ENCODE peak calls at places on chromosomes 13 and 19, in seven cellular contexts. Q is Peyer's patch; D is T-helper 17 cell; J is OCI-LY7; G is left ventricle myocardium inferior; S is CD8-positive, alpha-beta memory T cell; C is psoas muscle. T is an unnamed sample.

GRCh38 chr13:63124863-63125262 is 1709.2 kb upstream of the PCDH20 start:
- DNase-seq in Q (no peak), D (no peak), J (peak; percentile 14), G (no peak), S (no peak), C (no peak), T (no peak)

GRCh38 chr13:78326608-78327007 is 276.7 kb downstream of the POU4F1 start:
- DNase-seq in Q (no peak), D (no peak), J (no peak), G (no peak), S (no peak), C (no peak), T (no peak)

GRCh38 chr13:76619631-76620030 is 266.6 kb downstream of the KCTD12 start:
- DNase-seq in Q (no peak), D (no peak), J (no peak), G (no peak), S (no peak), C (no peak), T (no peak)

GRCh38 chr13:95605426-95606125 is 38.9 kb downstream of the DZIP1 start:
- DNase-seq in Q (no peak), D (no peak), J (no peak), G (no peak), S (no peak), C (no peak), T (no peak)

GRCh38 chr13:51502206-51502651 is 49.4 kb upstream of the INTS6 start:
- DNase-seq in Q (no peak), D (no peak), J (no peak), G (no peak), S (no peak), C (no peak), T (no peak)

GRCh38 chr13:77480071-77480470 is 55.4 kb upstream of the SCEL start:
- DNase-seq in Q (no peak), D (no peak), J (no peak), G (no peak), S (no peak), C (no peak), T (no peak)

GRCh38 chr19:16416574-16416973 is 55.2 kb downstream of the EPS15L1 start:
- DNase-seq in Q (no peak), D (no peak), J (no peak), G (no peak), S (no peak), C (no peak), T (no peak)

GRCh38 chr19:38786572-38787265 is 2.3 kb upstream of the LGALS7B start:
- DNase-seq in Q (no peak), D (no peak), J (no peak), G (no peak), S (no peak), C (peak; percentile 54), T (no peak)

GRCh38 chr13:29594310-29594709 is 1.2 kb downstream of the SLC7A1 start:
- DNase-seq in Q (peak; percentile 34), D (peak; percentile 15), J (peak; percentile 68), G (no peak), S (peak; percentile 18), C (no peak), T (peak; percentile 60)

GRCh38 chr13:93620366-93620765 is 393.8 kb downstream of the GPC6 start:
- DNase-seq in Q (no peak), D (no peak), J (no peak), G (no peak), S (no peak), C (no peak), T (no peak)

GRCh38 chr13:102825921-102826706 is 19.7 kb upstream of the ERCC5 start:
- DNase-seq in Q (no peak), D (no peak), J (no peak), G (no peak), S (no peak), C (no peak), T (no peak)

GRCh38 chr13:39311619-39312018 is 273.4 kb downstream of the NHLRC3 start:
- DNase-seq in Q (no peak), D (no peak), J (no peak), G (peak; percentile 25), S (no peak), C (no peak), T (no peak)

GRCh38 chr19:39362682-39363657 is 20.7 kb downstream of the SAMD4B start:
- DNase-seq in Q (no peak), D (no peak), J (no peak), G (no peak), S (no peak), C (no peak), T (no peak)

GRCh38 chr19:19570561-19570960 is 32.5 kb downstream of the CILP2 start:
- DNase-seq in Q (no peak), D (no peak), J (no peak), G (no peak), S (no peak), C (no peak), T (no peak)

GRCh38 chr13:41973247-41973741 is 12.4 kb upstream of the VWA8 start:
- DNase-seq in Q (no peak), D (no peak), J (no peak), G (no peak), S (no peak), C (no peak), T (no peak)

GRCh38 chr19:4911786-4912672 is 2.7 kb downstream of the UHRF1 start:
- DNase-seq in Q (peak; percentile 53), D (peak; percentile 51), J (peak; percentile 75), G (peak; percentile 32), S (peak; percentile 51), C (peak; percentile 75), T (peak; percentile 79)

GRCh38 chr19:41175825-41176734 is 16.9 kb upstream of the CYP2S1 start:
- DNase-seq in Q (peak; percentile 34), D (no peak), J (peak; percentile 24), G (peak; percentile 27), S (no peak), C (no peak), T (peak; percentile 20)

DNA sequence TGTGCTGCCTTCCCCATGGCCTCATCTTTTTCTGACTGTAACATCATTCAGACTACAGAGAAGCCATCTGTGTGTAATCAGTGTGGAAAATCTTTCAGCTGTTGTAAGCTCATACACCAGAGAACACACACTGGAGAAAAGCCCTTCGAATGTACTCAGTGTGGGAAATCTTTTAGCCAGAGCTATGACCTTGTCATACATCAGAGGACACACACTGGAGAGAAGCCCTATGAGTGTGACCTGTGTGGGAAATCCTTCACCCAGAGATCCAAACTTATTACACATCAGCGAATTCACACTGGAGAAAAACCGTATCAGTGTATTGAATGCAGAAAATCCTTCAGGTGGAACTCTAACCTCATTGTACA is 17.2 kb upstream of the ZNF8 start:
- DNase-seq in Q (no peak), D (no peak), J (no peak), G (no peak), S (no peak), C (no peak), T (no peak)
- H3K9me3 ChIP-seq in Q (peaks cover 4% of the 10 kb centered on the region), D (peaks cover 75% of the 10 kb centered on the region), J (peaks cover 60% of the 10 kb centered on the region), G (peaks cover 100% of the 10 kb centered on the region), S (peaks cover 83% of the 10 kb centered on the region), C (peaks cover 98% of the 10 kb centered on the region), T (peaks cover 98% of the 10 kb centered on the region)

DNA sequence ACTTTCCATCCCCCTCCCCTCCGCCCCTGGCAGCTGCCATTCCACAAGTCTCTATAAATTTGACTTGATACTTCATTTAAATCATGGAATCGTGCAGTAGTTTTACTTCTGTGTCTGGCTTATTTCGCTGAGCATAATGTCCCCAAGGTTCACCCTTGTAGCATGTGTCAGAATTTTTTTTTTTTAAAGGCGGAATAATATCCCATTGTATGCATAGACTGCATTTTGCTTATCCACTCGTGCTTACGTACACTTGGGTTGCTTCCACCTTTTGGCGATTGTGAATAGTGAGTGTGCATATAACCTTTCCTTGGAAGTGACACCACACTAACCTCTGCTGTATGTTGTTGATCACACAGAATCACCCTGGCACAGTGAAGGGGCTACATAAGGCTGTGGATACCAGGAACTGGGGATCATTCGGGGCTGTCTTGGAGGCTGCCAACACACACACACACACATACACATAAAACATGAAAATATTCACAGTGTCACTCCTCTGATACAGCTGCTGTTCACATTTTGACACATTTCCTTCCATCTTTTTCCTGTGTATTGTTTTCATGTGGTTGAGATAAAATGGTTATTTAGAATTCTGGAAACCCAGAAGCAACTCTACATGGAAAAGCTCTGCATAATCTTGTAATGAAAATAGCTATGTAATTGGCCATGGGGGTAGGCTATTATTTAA is 13.3 kb downstream of the ZNF71 start:
- DNase-seq in Q (no peak), D (no peak), J (no peak), G (no peak), S (no peak), C (no peak), T (no peak)
- H3K9me3 ChIP-seq in Q (no peaks in the 10 kb centered on the region), D (peaks cover 54% of the 10 kb centered on the region), J (peaks cover 10% of the 10 kb centered on the region), G (peaks cover 92% of the 10 kb centered on the region), S (peaks cover 44% of the 10 kb centered on the region), C (peaks cover 72% of the 10 kb centered on the region), T (peaks cover 91% of the 10 kb centered on the region)

GRCh38 chr19:30407310-30407709 is 35.1 kb downstream of the ZNF536 start:
- DNase-seq in Q (no peak), D (no peak), J (no peak), G (no peak), S (no peak), C (no peak), T (no peak)

GRCh38 chr19:30406220-30406944 is 34.2 kb downstream of the ZNF536 start:
- DNase-seq in Q (no peak), D (no peak), J (no peak), G (peak; percentile 28), S (no peak), C (no peak), T (no peak)

GRCh38 chr19:30403583-30403982 is 31.4 kb downstream of the ZNF536 start:
- DNase-seq in Q (no peak), D (no peak), J (no peak), G (no peak), S (no peak), C (no peak), T (no peak)

GRCh38 chr19:30411714-30412113 is 39.5 kb downstream of the ZNF536 start:
- DNase-seq in Q (no peak), D (no peak), J (no peak), G (no peak), S (no peak), C (no peak), T (no peak)

GRCh38 chr19:30408734-30409301 is 36.6 kb downstream of the ZNF536 start:
- DNase-seq in Q (no peak), D (no peak), J (no peak), G (no peak), S (no peak), C (no peak), T (no peak)
- H3K9me3 ChIP-seq in Q (no peaks in the 10 kb centered on the region), D (no peaks in the 10 kb centered on the region), J (no peaks in the 10 kb centered on the region), G (no peaks in the 10 kb centered on the region), S (no peaks in the 10 kb centered on the region), C (no peaks in the 10 kb centered on the region), T (no peaks in the 10 kb centered on the region)

GRCh38 chr19:9348253-9348652 is 14.6 kb upstream of the ZNF177 start:
- DNase-seq in Q (no peak), D (no peak), J (no peak), G (no peak), S (no peak), C (no peak), T (no peak)

GRCh38 chr19:9348671-9349070 is 14.1 kb upstream of the ZNF177 start:
- DNase-seq in Q (no peak), D (no peak), J (no peak), G (no peak), S (no peak), C (no peak), T (no peak)

GRCh38 chr19:9352505-9352904 is 10.3 kb upstream of the ZNF177 start:
- DNase-seq in Q (no peak), D (no peak), J (no peak), G (no peak), S (no peak), C (no peak), T (no peak)

GRCh38 chr19:9354651-9355050 is 8.2 kb upstream of the ZNF177 start:
- DNase-seq in Q (no peak), D (no peak), J (no peak), G (no peak), S (no peak), C (no peak), T (no peak)

GRCh38 chr19:9353011-9353410 is 9.8 kb upstream of the ZNF177 start:
- DNase-seq in Q (no peak), D (no peak), J (no peak), G (no peak), S (no peak), C (no peak), T (no peak)
- H3K9me3 ChIP-seq in Q (no peaks in the 10 kb centered on the region), D (peaks cover 6% of the 10 kb centered on the region), J (no peaks in the 10 kb centered on the region), G (peaks cover 100% of the 10 kb centered on the region), S (peaks cover 40% of the 10 kb centered on the region), C (peaks cover 75% of the 10 kb centered on the region), T (peaks cover 57% of the 10 kb centered on the region)

T was measured in CD4-positive, CD25-positive, alpha-beta regulatory T cell.